ENCODE peak calls at places on chromosomes 3 and 15, in five cellular contexts. V is mammary epithelial cell; A is esophagus squamous epithelium; Y is stimulated activated CD4-positive, alpha-beta T cell treated with anti-CD3 and anti-CD28 coated beads, Interleukin-15, amount 100 ng/mL, for 1 hour; S is upper lobe of right lung. J is an unnamed sample.

GRCh38 chr3:71693641-71694040 is 31.6 kb downstream of the EIF4E3 start:
- DNase-seq in Y (no peak), A (no peak), S (peak), V (no peak), J (no peak)

GRCh38 chr15:41930221-41930866 is 36.5 kb upstream of the SPTBN5 start:
- DNase-seq in S (peak), Y (no peak), A (no peak), V (peak), J (no peak)

GRCh38 chr15:54579855-54580254 is 601.6 kb downstream of the UNC13C start:
- DNase-seq in V (no peak), S (no peak), Y (no peak), A (no peak), J (no peak)

GRCh38 chr3:170809021-170809974 is 60.7 kb downstream of the RPL22L1 start:
- DNase-seq in V (peak), A (no peak), S (no peak), Y (no peak), J (peak)

GRCh38 chr3:143750856-143751255 is 97.4 kb downstream of the SLC9A9 start:
- DNase-seq in A (no peak), S (no peak), V (no peak), Y (no peak), J (no peak)

GRCh38 chr15:38557855-38558713 is 6.5 kb downstream of the RASGRP1 start:
- DNase-seq in Y (no peak), A (no peak), S (no peak), V (no peak), J (no peak)

GRCh38 chr3:173055228-173055933 is 85.7 kb downstream of the SPATA16 start:
- DNase-seq in A (no peak), S (no peak), V (no peak), Y (no peak), J (no peak)

GRCh38 chr15:74006774-74007639 is 12.5 kb downstream of the PML start:
- DNase-seq in Y (no peak), S (no peak), A (no peak), V (no peak), J (no peak)

GRCh38 chr3:45312836-45313493 is 75.4 kb upstream of the LARS2 start:
- DNase-seq in S (no peak), V (no peak), Y (no peak), A (no peak), J (no peak)

GRCh38 chr3:133868166-133868565 is 27.5 kb downstream of the RAB6B start:
- DNase-seq in Y (no peak), S (peak), A (no peak), V (no peak), J (no peak)

GRCh38 chr3:102142379-102143058 is 292.3 kb upstream of the ZPLD1 start:
- DNase-seq in S (no peak), V (no peak), Y (no peak), A (no peak), J (no peak)

GRCh38 chr3:114584734-114585371 is 291.0 kb downstream of the TIGIT start:
- DNase-seq in A (no peak), S (no peak), V (peak), Y (no peak), J (no peak)

GRCh38 chr3:101780661-101781060 is 1.6 kb downstream of the NXPE3 start:
- DNase-seq in A (no peak), S (no peak), Y (no peak), V (peak), J (peak)

GRCh38 chr3:27279153-27279552 is 90.0 kb downstream of the NEK10 start:
- DNase-seq in A (no peak), S (no peak), V (no peak), Y (no peak), J (no peak)

GRCh38 chr3:9721698-9722057 is 9.9 kb upstream of the BRPF1 start:
- DNase-seq in S (no peak), Y (no peak), A (no peak), V (no peak), J (no peak)

J was measured in HEK293T.